ENCODE peak calls at places on chromosomes 16 and 17, in four cellular contexts. One of them, this sample, is unnamed.

GRCh38 chr16:67268136-67268579 is 11.2 kb upstream of the PLEKHG4 start:
- DNase-seq in T-helper 9 cell: no peak
- DNase-seq in heart right ventricle: peak; percentile 55
- DNase-seq in activated naive CD4-positive, alpha-beta T cell treated with Interleukin-2 at 50 U/mL for 16 hours: no peak
- DNase-seq in this sample: no peak

GRCh38 chr16:31354394-31355291 is at the start of gene ITGAX:
- DNase-seq in heart right ventricle: peak; percentile 46
- DNase-seq in T-helper 9 cell: no peak
- DNase-seq in activated naive CD4-positive, alpha-beta T cell treated with Interleukin-2 at 50 U/mL for 16 hours: peak; percentile 60
- DNase-seq in this sample: no peak

GRCh38 chr17:80124351-80124981 is 22.5 kb downstream of the EIF4A3 start:
- DNase-seq in heart right ventricle: no peak
- DNase-seq in T-helper 9 cell: no peak
- DNase-seq in activated naive CD4-positive, alpha-beta T cell treated with Interleukin-2 at 50 U/mL for 16 hours: no peak
- DNase-seq in this sample: peak; percentile 83

GRCh38 chr17:73747221-73748002 is 103.2 kb upstream of the SDK2 start:
- DNase-seq in heart right ventricle: peak; percentile 47
- DNase-seq in activated naive CD4-positive, alpha-beta T cell treated with Interleukin-2 at 50 U/mL for 16 hours: no peak
- DNase-seq in T-helper 9 cell: no peak
- DNase-seq in this sample: no peak

GRCh38 chr17:33291248-33292183 is 1.6 kb downstream of the ASIC2 start:
- DNase-seq in heart right ventricle: no peak
- DNase-seq in activated naive CD4-positive, alpha-beta T cell treated with Interleukin-2 at 50 U/mL for 16 hours: no peak
- DNase-seq in T-helper 9 cell: no peak
- DNase-seq in this sample: no peak

GRCh38 chr16:13958438-13958837 is 38.5 kb downstream of the ERCC4 start:
- DNase-seq in T-helper 9 cell: no peak
- DNase-seq in activated naive CD4-positive, alpha-beta T cell treated with Interleukin-2 at 50 U/mL for 16 hours: no peak
- DNase-seq in heart right ventricle: no peak
- DNase-seq in this sample: peak; percentile 13

GRCh38 chr16:49620158-49620867 is 235.6 kb downstream of the ZNF423 start:
- DNase-seq in activated naive CD4-positive, alpha-beta T cell treated with Interleukin-2 at 50 U/mL for 16 hours: no peak
- DNase-seq in T-helper 9 cell: no peak
- DNase-seq in heart right ventricle: peak; percentile 74
- DNase-seq in this sample: peak; percentile 85

GRCh38 chr17:47806913-47807255 is 14.7 kb downstream of the OSBPL7 start:
- DNase-seq in heart right ventricle: no peak
- DNase-seq in activated naive CD4-positive, alpha-beta T cell treated with Interleukin-2 at 50 U/mL for 16 hours: no peak
- DNase-seq in T-helper 9 cell: no peak
- DNase-seq in this sample: no peak

GRCh38 chr17:18225562-18226283 is at the start of gene LLGL1:
- DNase-seq in heart right ventricle: peak; percentile 35
- DNase-seq in T-helper 9 cell: no peak
- DNase-seq in activated naive CD4-positive, alpha-beta T cell treated with Interleukin-2 at 50 U/mL for 16 hours: no peak
- DNase-seq in this sample: peak; percentile 65

GRCh38 chr16:678858-679807 is 1.1 kb upstream of the STUB1 start:
- DNase-seq in activated naive CD4-positive, alpha-beta T cell treated with Interleukin-2 at 50 U/mL for 16 hours: peak; percentile 53
- DNase-seq in T-helper 9 cell: peak; percentile 42
- DNase-seq in heart right ventricle: peak; percentile 74
- DNase-seq in this sample: peak; percentile 93

GRCh38 chr16:88063201-88063773 is 112.1 kb downstream of the BANP start:
- DNase-seq in heart right ventricle: peak; percentile 27
- DNase-seq in activated naive CD4-positive, alpha-beta T cell treated with Interleukin-2 at 50 U/mL for 16 hours: no peak
- DNase-seq in T-helper 9 cell: no peak
- DNase-seq in this sample: no peak

GRCh38 chr17:40319651-40320550 is 10.9 kb downstream of the RARA start:
- DNase-seq in heart right ventricle: no peak
- DNase-seq in T-helper 9 cell: peak; percentile 83
- DNase-seq in activated naive CD4-positive, alpha-beta T cell treated with Interleukin-2 at 50 U/mL for 16 hours: peak; percentile 79
- DNase-seq in this sample: no peak

GRCh38 chr16:14181371-14182050 is 110.4 kb downstream of the MRTFB start:
- DNase-seq in activated naive CD4-positive, alpha-beta T cell treated with Interleukin-2 at 50 U/mL for 16 hours: no peak
- DNase-seq in T-helper 9 cell: no peak
- DNase-seq in heart right ventricle: no peak
- DNase-seq in this sample: no peak

GRCh38 chr16:31120129-31120528 is 2.7 kb downstream of the KAT8 start:
- DNase-seq in heart right ventricle: no peak
- DNase-seq in activated naive CD4-positive, alpha-beta T cell treated with Interleukin-2 at 50 U/mL for 16 hours: no peak
- DNase-seq in T-helper 9 cell: no peak
- DNase-seq in this sample: no peak

GRCh38 chr16:85883813-85884212 is 15.1 kb upstream of the IRF8 start:
- DNase-seq in T-helper 9 cell: no peak
- DNase-seq in activated naive CD4-positive, alpha-beta T cell treated with Interleukin-2 at 50 U/mL for 16 hours: no peak
- DNase-seq in heart right ventricle: no peak
- DNase-seq in this sample: no peak

GRCh38 chr16:88381820-88382451 is 823 bp upstream of the ZNF469 start:
- DNase-seq in activated naive CD4-positive, alpha-beta T cell treated with Interleukin-2 at 50 U/mL for 16 hours: no peak
- DNase-seq in T-helper 9 cell: no peak
- DNase-seq in heart right ventricle: no peak
- DNase-seq in this sample: no peak

GRCh38 chr17:39722104-39722503 is 8.2 kb downstream of the MIEN1 start:
- DNase-seq in heart right ventricle: no peak
- DNase-seq in T-helper 9 cell: no peak
- DNase-seq in activated naive CD4-positive, alpha-beta T cell treated with Interleukin-2 at 50 U/mL for 16 hours: no peak
- DNase-seq in this sample: no peak

GRCh38 chr16:81616321-81617020 is 162.6 kb upstream of the PLCG2 start:
- DNase-seq in activated naive CD4-positive, alpha-beta T cell treated with Interleukin-2 at 50 U/mL for 16 hours: peak; percentile 79
- DNase-seq in heart right ventricle: peak; percentile 70
- DNase-seq in T-helper 9 cell: peak; percentile 60
- DNase-seq in this sample: no peak

GRCh38 chr16:23296994-23297393 is 5.1 kb upstream of the SCNN1B start:
- DNase-seq in T-helper 9 cell: no peak
- DNase-seq in heart right ventricle: no peak
- DNase-seq in activated naive CD4-positive, alpha-beta T cell treated with Interleukin-2 at 50 U/mL for 16 hours: no peak
- DNase-seq in this sample: peak; percentile 41

GRCh38 chr17:45749831-45750335 is 34.2 kb upstream of the CRHR1 start:
- DNase-seq in T-helper 9 cell: no peak
- DNase-seq in heart right ventricle: no peak
- DNase-seq in activated naive CD4-positive, alpha-beta T cell treated with Interleukin-2 at 50 U/mL for 16 hours: no peak
- DNase-seq in this sample: no peak